ENCODE peak calls at places on chromosomes 7 and 10, in six cellular contexts. One of them, this sample, is unnamed.

GRCh38 chr7:17680026-17680425 is 260.3 kb downstream of the SNX13 start:
- DNase-seq in uterus: no peak
- DNase-seq in kidney epithelial cell: no peak
- DNase-seq in kidney glomerular epithelial cell: peak; percentile 84
- DNase-seq in kidney tubule cell: peak; percentile 96
- DNase-seq in NCI-H2029: no peak
- DNase-seq in this sample: peak; percentile 96

GRCh38 chr7:149719912-149720335 is 53.5 kb downstream of the ZNF467 start:
- DNase-seq in uterus: no peak
- DNase-seq in kidney epithelial cell: no peak
- DNase-seq in kidney glomerular epithelial cell: no peak
- DNase-seq in kidney tubule cell: peak; percentile 44
- DNase-seq in NCI-H2029: no peak
- DNase-seq in this sample: peak; percentile 58

GRCh38 chr10:101241840-101242707 is 12.8 kb upstream of the LBX1 start:
- DNase-seq in uterus: no peak
- DNase-seq in kidney epithelial cell: no peak
- DNase-seq in kidney glomerular epithelial cell: no peak
- DNase-seq in kidney tubule cell: no peak
- DNase-seq in NCI-H2029: no peak
- DNase-seq in this sample: no peak

GRCh38 chr7:100604976-100605911 is 3.1 kb downstream of the PCOLCE start:
- DNase-seq in uterus: peak; percentile 37
- DNase-seq in kidney epithelial cell: no peak
- DNase-seq in kidney glomerular epithelial cell: no peak
- DNase-seq in kidney tubule cell: peak; percentile 49
- DNase-seq in NCI-H2029: no peak
- DNase-seq in this sample: no peak

GRCh38 chr7:41333506-41333905 is 369.4 kb downstream of the INHBA start:
- DNase-seq in uterus: no peak
- DNase-seq in kidney epithelial cell: peak; percentile 18
- DNase-seq in kidney glomerular epithelial cell: peak; percentile 20
- DNase-seq in kidney tubule cell: peak; percentile 26
- DNase-seq in NCI-H2029: no peak
- DNase-seq in this sample: peak; percentile 22

GRCh38 chr10:31808258-31809218 is 120.1 kb downstream of the ARHGAP12 start:
- DNase-seq in uterus: peak; percentile 43
- DNase-seq in kidney epithelial cell: no peak
- DNase-seq in kidney glomerular epithelial cell: no peak
- DNase-seq in kidney tubule cell: peak; percentile 61
- DNase-seq in NCI-H2029: no peak
- DNase-seq in this sample: peak; percentile 46

GRCh38 chr10:114009281-114009996 is 34.2 kb upstream of the ADRB1 start:
- DNase-seq in uterus: no peak
- DNase-seq in kidney epithelial cell: no peak
- DNase-seq in kidney glomerular epithelial cell: peak; percentile 29
- DNase-seq in kidney tubule cell: peak; percentile 40
- DNase-seq in NCI-H2029: no peak
- DNase-seq in this sample: no peak

GRCh38 chr7:71618281-71618680 is 486.3 kb downstream of the GALNT17 start:
- DNase-seq in uterus: no peak
- DNase-seq in kidney epithelial cell: no peak
- DNase-seq in kidney glomerular epithelial cell: no peak
- DNase-seq in kidney tubule cell: no peak
- DNase-seq in NCI-H2029: no peak
- DNase-seq in this sample: no peak

GRCh38 chr10:74394416-74394969 is 243.5 kb downstream of the ADK start:
- DNase-seq in uterus: no peak
- DNase-seq in kidney epithelial cell: no peak
- DNase-seq in kidney glomerular epithelial cell: no peak
- DNase-seq in kidney tubule cell: no peak
- DNase-seq in NCI-H2029: no peak
- DNase-seq in this sample: no peak

GRCh38 chr7:142896151-142896550 is 10.6 kb upstream of the TRPV6 start:
- DNase-seq in uterus: no peak
- DNase-seq in kidney epithelial cell: no peak
- DNase-seq in kidney glomerular epithelial cell: no peak
- DNase-seq in kidney tubule cell: no peak
- DNase-seq in NCI-H2029: no peak
- DNase-seq in this sample: no peak

GRCh38 chr10:125035588-125036298 is 93.8 kb downstream of the ZRANB1 start:
- DNase-seq in uterus: no peak
- DNase-seq in kidney epithelial cell: no peak
- DNase-seq in kidney glomerular epithelial cell: no peak
- DNase-seq in kidney tubule cell: no peak
- DNase-seq in NCI-H2029: no peak
- DNase-seq in this sample: no peak

GRCh38 chr7:134669388-134669787 is 22.7 kb downstream of the BPGM start:
- DNase-seq in uterus: no peak
- DNase-seq in kidney epithelial cell: no peak
- DNase-seq in kidney glomerular epithelial cell: no peak
- DNase-seq in kidney tubule cell: no peak
- DNase-seq in NCI-H2029: no peak
- DNase-seq in this sample: no peak

GRCh38 chr7:83794834-83795233 is 145.9 kb upstream of the SEMA3E start:
- DNase-seq in uterus: no peak
- DNase-seq in kidney epithelial cell: no peak
- DNase-seq in kidney glomerular epithelial cell: no peak
- DNase-seq in kidney tubule cell: no peak
- DNase-seq in NCI-H2029: no peak
- DNase-seq in this sample: no peak

GRCh38 chr10:4868357-4868657 is 42.3 kb downstream of the AKR1E2 start:
- DNase-seq in uterus: no peak
- DNase-seq in kidney epithelial cell: no peak
- DNase-seq in kidney glomerular epithelial cell: no peak
- DNase-seq in kidney tubule cell: no peak
- DNase-seq in NCI-H2029: no peak
- DNase-seq in this sample: no peak

GRCh38 chr10:59361659-59362183 is 628 bp downstream of the FAM13C start:
- DNase-seq in uterus: no peak
- DNase-seq in kidney epithelial cell: no peak
- DNase-seq in kidney glomerular epithelial cell: no peak
- DNase-seq in kidney tubule cell: peak; percentile 34
- DNase-seq in NCI-H2029: no peak
- DNase-seq in this sample: peak; percentile 7

GRCh38 chr10:17430647-17431355 is 23.6 kb downstream of the ST8SIA6 start:
- DNase-seq in uterus: peak; percentile 55
- DNase-seq in kidney epithelial cell: peak; percentile 18
- DNase-seq in kidney glomerular epithelial cell: peak; percentile 38
- DNase-seq in kidney tubule cell: peak; percentile 68
- DNase-seq in NCI-H2029: no peak
- DNase-seq in this sample: peak; percentile 37

This sample was measured in RCC 7860.